ENCODE peak calls at places on chromosome 22, in seven cellular contexts. V is RWPE1, Q is OCI-LY7, S is H1, P is fibroblast of lung, T is GM23248, R is brain microvascular endothelial cell. O is an unnamed sample.

GRCh38 chr22:22048318-22048942 is 65.8 kb upstream of the TOP3B start:
- DNase-seq in V (no peak), Q (no peak), S (no peak), P (no peak), T (no peak), R (no peak), O (no peak)

GRCh38 chr22:30538280-30538679 is 8.3 kb downstream of the SEC14L6 start:
- DNase-seq in V (no peak), Q (no peak), S (no peak), P (no peak), T (peak), R (peak), O (no peak)

GRCh38 chr22:48885919-48886305 is 941.8 kb downstream of the BRD1 start:
- DNase-seq in V (no peak), Q (no peak), S (no peak), P (no peak), T (no peak), R (no peak), O (no peak)

GRCh38 chr22:35131423-35132050 is 65.6 kb downstream of the ISX start:
- DNase-seq in V (no peak), Q (no peak), S (no peak), P (no peak), T (no peak), R (no peak), O (no peak)

GRCh38 chr22:47155131-47155885 is 392.9 kb downstream of the TBC1D22A start:
- DNase-seq in V (no peak), Q (no peak), S (no peak), P (no peak), T (no peak), R (no peak), O (no peak)

GRCh38 chr22:28930357-28931007 is 47.1 kb downstream of the ZNRF3 start:
- DNase-seq in V (no peak), Q (peak), S (no peak), P (no peak), T (no peak), R (no peak), O (no peak)

GRCh38 chr22:31647516-31647915 is 14.5 kb downstream of the PISD start:
- DNase-seq in V (no peak), Q (no peak), S (no peak), P (peak), T (peak), R (peak), O (no peak)

GRCh38 chr22:16917144-16918003 is 90.6 kb downstream of the GAB4 start:
- DNase-seq in V (peak), Q (peak), S (peak), P (peak), T (peak), R (peak), O (peak)

GRCh38 chr22:31093956-31094622 is 13.0 kb downstream of the SMTN start:
- DNase-seq in V (no peak), Q (no peak), S (no peak), P (no peak), T (no peak), R (no peak), O (no peak)

GRCh38 chr22:31350410-31350863 is 4.3 kb upstream of the PATZ1 start:
- DNase-seq in V (no peak), Q (no peak), S (no peak), P (peak), T (peak), R (no peak), O (no peak)

GRCh38 chr22:36245805-36246356 is 6.6 kb upstream of the APOL2 start:
- DNase-seq in V (no peak), Q (no peak), S (no peak), P (no peak), T (no peak), R (no peak), O (peak)

GRCh38 chr22:33986167-33986771 is 66.0 kb upstream of the LARGE1 start:
- DNase-seq in V (no peak), Q (peak), S (no peak), P (no peak), T (no peak), R (no peak), O (no peak)

GRCh38 chr22:49334976-49335375 is 492.7 kb downstream of the BRD1 start:
- DNase-seq in V (no peak), Q (no peak), S (peak), P (no peak), T (no peak), R (no peak), O (no peak)

GRCh38 chr22:27420817-27421361 is 380.7 kb downstream of the MN1 start:
- DNase-seq in V (peak), Q (no peak), S (no peak), P (peak), T (peak), R (peak), O (no peak)
- H3K27ac ChIP-seq in V (peak), Q (no peak), S (no peak), P (peak), T (peak), R (peak), O (no peak)

DNA sequence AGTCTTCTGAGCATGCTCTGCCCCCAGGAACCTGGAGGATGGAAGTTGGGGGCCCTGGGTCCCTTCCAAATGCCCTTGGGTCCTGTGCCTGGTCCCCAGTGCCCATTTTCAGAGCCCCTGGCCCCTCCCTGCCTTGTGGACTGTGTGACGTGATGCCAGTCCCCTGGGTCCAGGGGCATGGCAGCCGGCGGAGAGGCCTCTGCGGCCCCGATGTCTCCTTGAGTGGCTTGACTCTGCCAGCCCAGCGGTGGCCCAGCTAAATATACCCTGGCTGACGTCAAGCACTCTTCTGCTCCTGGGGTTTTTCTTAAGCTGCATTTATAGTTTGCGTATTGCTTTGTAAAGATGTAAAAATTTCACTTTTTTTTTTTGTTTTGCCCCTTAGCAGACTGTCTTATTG is 35.2 kb upstream of the PARVG start:
- DNase-seq in V (no peak), Q (no peak), S (no peak), P (no peak), T (no peak), R (no peak), O (no peak)
- H3K27ac ChIP-seq in V (no peak), Q (no peak), S (peak), P (no peak), T (no peak), R (no peak), O (no peak)

DNA sequence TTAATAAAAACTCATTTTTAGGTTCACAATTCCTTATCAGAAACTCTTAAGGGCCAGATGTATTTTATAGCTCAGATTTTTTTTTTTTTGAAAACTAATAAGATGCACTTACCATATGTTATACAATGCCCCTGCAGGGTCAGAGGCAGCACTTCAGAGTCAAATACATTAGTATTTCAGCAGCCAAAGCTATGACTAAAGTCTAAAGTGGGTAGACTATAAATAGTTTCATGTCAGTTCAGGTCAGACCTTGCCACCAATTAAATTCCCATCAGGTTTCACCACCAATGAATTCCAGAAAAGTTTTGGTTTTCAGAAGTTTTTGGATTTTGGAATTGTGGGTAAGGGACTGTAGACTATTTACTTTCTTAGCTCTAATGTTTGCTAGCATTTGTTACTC is 75.9 kb downstream of the FAM83F start:
- DNase-seq in V (no peak), Q (no peak), S (no peak), P (no peak), T (peak), R (no peak), O (no peak)
- H3K27ac ChIP-seq in V (no peak), Q (no peak), S (no peak), P (no peak), T (no peak), R (no peak), O (no peak)

DNA sequence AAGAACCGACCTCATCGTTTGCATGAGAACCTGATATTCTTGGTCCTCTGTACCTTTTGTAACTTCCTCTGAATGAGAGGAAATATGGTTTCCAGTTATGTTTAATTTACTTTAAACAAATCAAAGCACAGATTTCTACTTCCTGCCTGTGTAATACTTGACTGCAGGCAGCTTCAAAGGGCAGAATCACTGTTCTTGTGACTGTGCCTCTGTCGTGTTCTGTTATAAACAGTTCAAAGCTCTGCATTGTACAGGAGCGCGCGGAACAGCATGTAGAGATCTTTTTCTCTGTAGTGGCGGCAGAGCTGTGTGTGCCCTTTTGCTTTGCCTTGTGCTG is 73.2 kb upstream of the CLDN5 start:
- DNase-seq in V (no peak), Q (peak), S (no peak), P (no peak), T (no peak), R (no peak), O (peak)
- H3K27ac ChIP-seq in V (no peak), Q (peak), S (no peak), P (no peak), T (no peak), R (no peak), O (peak)

GRCh38 chr22:42688241-42688913 is 32.3 kb downstream of the A4GALT start:
- DNase-seq in V (peak), Q (no peak), S (no peak), P (peak), T (peak), R (peak), O (no peak)
- H3K27ac ChIP-seq in V (peak), Q (no peak), S (no peak), P (peak), T (peak), R (no peak), O (no peak)